ENCODE peak calls at places on chromosomes 7 and 10, in eight cellular contexts. Z, U, H, E, Y, T, F and G are unnamed samples.
A peak's percentile ranks its signal among the peaks of the same experiment; 100 is the strongest.

GRCh38 chr10:48306870-48307531 is 524 bp downstream of the MAPK8 start:
- DNase-seq in T (peak; percentile 77), H (peak; percentile 18), E (peak; percentile 56), F (no peak), U (peak; percentile 66), Y (peak; percentile 41), Z (peak; percentile 57), G (no peak)

GRCh38 chr10:52319926-52320325 is 5.8 kb downstream of the DKK1 start:
- DNase-seq in F (no peak), E (no peak), H (no peak), Y (no peak), U (no peak), T (no peak), Z (no peak), G (no peak)

GRCh38 chr10:32979041-32979440 is 21.0 kb upstream of the ITGB1 start:
- DNase-seq in F (peak; percentile 95), Y (no peak), T (no peak), E (no peak), U (no peak), H (no peak), Z (no peak), G (no peak)

GRCh38 chr7:141409911-141410329 is 141.3 kb upstream of the AGK start:
- DNase-seq in E (no peak), U (no peak), T (no peak), Y (no peak), Z (no peak), F (no peak), H (no peak), G (no peak)

GRCh38 chr7:104431930-104432329 is 103.5 kb downstream of the LHFPL3 start:
- DNase-seq in U (no peak), T (no peak), Z (no peak), F (no peak), H (no peak), Y (no peak), E (no peak), G (no peak)

GRCh38 chr10:54769051-54769450 is 32.0 kb downstream of the PCDH15 start:
- DNase-seq in T (no peak), F (no peak), Y (no peak), H (no peak), U (no peak), Z (no peak), E (no peak), G (no peak)

GRCh38 chr7:39089194-39089593 is 111.5 kb downstream of the POU6F2 start:
- DNase-seq in U (no peak), Z (no peak), H (no peak), T (no peak), E (no peak), Y (no peak), F (no peak), G (no peak)

GRCh38 chr7:2190531-2190930 is 42.2 kb downstream of the MAD1L1 start:
- DNase-seq in U (no peak), E (no peak), F (no peak), Y (no peak), H (no peak), T (no peak), Z (no peak), G (peak; percentile 23)

GRCh38 chr10:493391-494148 is 195.9 kb downstream of the DIP2C start:
- DNase-seq in U (no peak), H (no peak), E (no peak), F (no peak), Y (no peak), Z (no peak), T (no peak), G (no peak)

GRCh38 chr7:34104992-34105391 is 199.7 kb downstream of the BMPER start:
- DNase-seq in Y (no peak), E (no peak), Z (no peak), T (no peak), H (no peak), U (no peak), F (no peak), G (no peak)

GRCh38 chr10:96501985-96502384 is 11.7 kb downstream of the TLL2 start:
- DNase-seq in H (no peak), F (no peak), Y (no peak), T (no peak), U (no peak), E (no peak), Z (no peak), G (no peak)

GRCh38 chr10:113866551-113867394 is 12.3 kb downstream of the NHLRC2 start:
- DNase-seq in H (no peak), E (no peak), Y (no peak), Z (no peak), U (no peak), T (no peak), F (no peak), G (no peak)

GRCh38 chr7:34675749-34676374 is 17.8 kb downstream of the NPSR1 start:
- DNase-seq in U (no peak), T (peak; percentile 32), E (peak; percentile 34), F (no peak), Y (peak; percentile 6), Z (peak; percentile 13), H (no peak), G (no peak)

GRCh38 chr10:124677871-124678565 is 66.2 kb downstream of the FAM53B start:
- DNase-seq in T (no peak), E (no peak), H (no peak), F (no peak), Z (no peak), U (no peak), Y (peak; percentile 66), G (no peak)

GRCh38 chr7:122886357-122887081 is at the start of gene CADPS2:
- DNase-seq in E (peak; percentile 19), H (peak; percentile 50), Z (peak; percentile 92), T (peak; percentile 83), Y (peak; percentile 90), U (no peak), F (peak; percentile 16), G (peak; percentile 68)

GRCh38 chr7:122885583-122886356 is 490 bp downstream of the CADPS2 start:
- DNase-seq in H (no peak), Y (peak; percentile 43), F (no peak), E (no peak), U (no peak), Z (peak; percentile 40), T (peak; percentile 43), G (no peak)

GRCh38 chr7:122887848-122888247 is 1.6 kb upstream of the CADPS2 start:
- DNase-seq in E (no peak), H (no peak), F (no peak), Y (no peak), Z (no peak), T (no peak), U (no peak), G (no peak)

GRCh38 chr7:122889116-122889515 is 2.9 kb upstream of the CADPS2 start:
- DNase-seq in E (no peak), T (no peak), U (no peak), F (no peak), Y (no peak), H (no peak), Z (no peak), G (no peak)

GRCh38 chr7:122887198-122887597 is 938 bp upstream of the CADPS2 start:
- DNase-seq in U (no peak), F (peak; percentile 11), Z (peak; percentile 81), Y (peak; percentile 76), E (peak; percentile 5), T (peak; percentile 29), H (peak; percentile 17), G (peak; percentile 32)
- TF ChIP-seq CTCF in U (no peak), F (peak; percentile 21), Z (peak; percentile 32), Y (peak; percentile 39), E (no peak), T (no peak), H (no peak), G (no peak)

DNA sequence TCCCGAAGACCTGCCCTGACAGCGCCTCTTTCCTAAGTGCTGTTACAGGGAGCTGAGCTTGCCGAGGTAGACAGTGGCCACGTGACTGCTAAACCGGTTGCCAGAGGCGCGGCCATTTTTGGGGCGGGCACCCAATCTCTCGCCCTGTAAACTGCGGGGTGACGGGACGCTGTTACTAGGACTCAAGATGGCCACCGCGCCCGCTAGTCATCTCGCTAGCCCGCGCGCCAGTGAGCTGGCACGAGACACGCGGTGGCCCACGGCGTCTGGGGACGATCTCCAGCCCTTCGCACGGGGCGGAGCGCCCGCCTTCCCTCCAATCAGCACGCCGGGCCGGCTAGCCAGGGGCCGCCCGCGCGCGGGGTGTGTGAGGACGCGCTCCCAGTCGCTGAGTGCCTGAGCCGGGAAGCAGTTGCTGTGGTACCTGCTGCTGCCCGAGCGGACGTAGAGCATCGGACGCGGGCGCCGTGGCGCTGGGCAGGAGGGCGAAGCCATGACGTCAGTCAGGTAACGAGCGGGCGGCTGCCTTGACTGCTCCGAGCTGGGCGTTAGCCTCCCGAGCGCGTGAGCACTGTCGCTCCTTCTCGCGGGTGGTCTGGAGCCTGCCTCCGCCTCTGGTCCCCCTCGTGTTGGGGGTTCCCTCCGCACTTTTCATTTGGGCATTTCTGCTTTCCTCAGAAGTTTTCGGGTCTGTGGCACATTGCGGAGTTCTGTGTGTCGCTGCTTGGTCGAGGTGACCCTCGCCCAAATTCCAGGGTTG is 25.5 kb downstream of the ADK start:
- DNase-seq in F (peak; percentile 72), T (peak; percentile 84), H (peak; percentile 91), U (peak; percentile 89), E (peak; percentile 98), Z (peak; percentile 97), Y (peak; percentile 91), G (peak; percentile 75)
- TF ChIP-seq CTCF in F (no peak), T (no peak), H (no peak), U (no peak), E (no peak), Z (no peak), Y (no peak), G (no peak)

DNA sequence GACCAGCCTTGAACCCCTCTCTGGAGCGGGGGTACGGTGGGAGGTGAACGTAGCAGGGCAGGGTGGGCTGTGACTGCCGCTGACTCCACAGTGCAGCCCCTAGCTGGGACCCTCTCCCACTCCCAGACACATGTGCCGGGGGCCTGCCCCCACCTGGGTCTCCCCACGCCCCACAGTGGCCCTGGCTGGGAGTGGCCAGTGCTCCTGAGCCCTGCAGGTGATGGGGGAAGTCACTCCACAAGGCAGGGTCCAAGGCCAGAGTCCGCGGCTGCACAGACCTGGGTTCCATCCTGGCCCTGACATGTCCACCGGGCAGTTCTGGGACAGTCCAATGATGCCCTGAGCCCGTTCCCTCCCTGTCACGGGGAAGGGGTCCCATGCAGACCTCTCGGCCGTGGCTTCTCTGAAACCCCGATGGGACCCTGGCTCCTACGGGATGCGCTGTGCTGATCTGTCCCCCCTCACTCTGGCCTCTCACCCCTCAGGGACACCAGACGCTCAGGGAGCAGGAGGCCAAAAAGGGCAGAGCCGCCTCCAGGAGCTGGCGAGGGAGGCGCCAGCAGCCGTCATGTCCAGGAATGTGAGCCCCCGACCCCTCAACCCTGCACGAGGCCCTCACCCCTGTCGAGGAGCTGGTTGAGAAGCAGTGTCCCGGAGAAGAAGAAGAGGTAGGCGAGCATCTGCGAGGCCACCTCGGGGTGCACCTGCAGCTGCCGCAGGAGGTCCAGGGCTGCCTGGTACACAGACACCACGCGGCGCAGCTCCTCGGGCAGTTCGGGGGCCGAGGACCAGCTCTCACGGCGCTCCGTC is 40.4 kb downstream of the AP5Z1 start:
- DNase-seq in T (no peak), H (no peak), F (no peak), E (no peak), Z (peak; percentile 9), Y (no peak), U (no peak), G (no peak)
- TF ChIP-seq CTCF in T (no peak), H (no peak), F (no peak), E (no peak), Z (no peak), Y (no peak), U (no peak), G (no peak)

DNA sequence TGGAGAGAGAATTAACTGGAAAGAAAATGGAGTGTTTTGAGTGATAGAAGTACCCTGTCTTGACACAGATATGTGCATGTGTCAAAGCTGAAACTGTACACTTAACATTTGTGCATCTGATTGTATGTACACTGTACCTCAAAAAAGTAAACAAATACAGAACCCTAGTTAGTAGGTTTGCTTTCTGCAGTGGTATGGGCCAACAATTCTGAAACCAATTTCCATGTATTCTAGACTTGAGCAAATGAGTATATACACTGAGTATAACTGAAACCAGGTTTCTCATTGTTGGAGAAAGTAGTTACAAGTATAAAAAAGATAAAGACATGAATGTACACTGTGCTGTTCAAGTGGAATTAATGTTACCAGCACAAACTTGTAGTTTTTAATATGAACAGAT is 52.4 kb downstream of the ELAPOR2 start:
- DNase-seq in Y (no peak), H (no peak), F (no peak), Z (no peak), T (no peak), E (no peak), U (no peak), G (no peak)
- TF ChIP-seq CTCF in Y (no peak), H (no peak), F (no peak), Z (no peak), T (no peak), E (no peak), U (no peak), G (no peak)